ENCODE peak calls at places on chromosomes 5 and 9, in nine cellular contexts. M is heart right ventricle; S is hepatocyte; N is transverse colon; V is heart left ventricle; D is ovary; T is CD8-positive, alpha-beta T cell; Y is MM.1S; X is gastrocnemius medialis. C is an unnamed sample.
A peak's percentile ranks its signal among the peaks of the same experiment; 100 is the strongest.

GRCh38 chr5:34497031-34497808 is 158.9 kb upstream of the RAI14 start:
- DNase-seq in M (peak; percentile 76), S (no peak), N (peak; percentile 30), V (peak; percentile 86), D (peak; percentile 10), T (no peak), Y (no peak), X (peak; percentile 41), C (no peak)

GRCh38 chr5:74205745-74206570 is 434.6 kb downstream of the ENC1 start:
- DNase-seq in M (no peak), S (no peak), N (no peak), V (no peak), D (no peak), T (no peak), Y (no peak), X (no peak), C (no peak)

GRCh38 chr9:77752566-77752965 is 104.4 kb upstream of the GNA14 start:
- DNase-seq in M (no peak), S (no peak), N (no peak), V (no peak), D (no peak), T (no peak), Y (no peak), X (no peak), C (no peak)

GRCh38 chr5:152058267-152058666 is 133.6 kb upstream of the GLRA1 start:
- DNase-seq in M (peak; percentile 33), S (no peak), N (no peak), V (peak; percentile 54), D (no peak), T (no peak), Y (no peak), X (no peak), C (no peak)

GRCh38 chr9:131018621-131019020 is 9.6 kb downstream of the LAMC3 start:
- DNase-seq in M (no peak), S (no peak), N (no peak), V (no peak), D (no peak), T (no peak), Y (no peak), X (no peak), C (no peak)

GRCh38 chr5:73039082-73039481 is 81.3 kb upstream of the TMEM171 start:
- DNase-seq in M (no peak), S (no peak), N (no peak), V (no peak), D (no peak), T (no peak), Y (no peak), X (no peak), C (no peak)

GRCh38 chr9:38405841-38406240 is 13.3 kb downstream of the ALDH1B1 start:
- DNase-seq in M (no peak), S (no peak), N (no peak), V (no peak), D (no peak), T (no peak), Y (no peak), X (no peak), C (no peak)

GRCh38 chr5:171129308-171129707 is 179.7 kb upstream of the TLX3 start:
- DNase-seq in M (no peak), S (no peak), N (no peak), V (no peak), D (no peak), T (no peak), Y (no peak), X (no peak), C (no peak)

GRCh38 chr5:52997424-52997823 is 8.3 kb downstream of the ITGA2 start:
- DNase-seq in M (no peak), S (peak; percentile 30), N (no peak), V (no peak), D (no peak), T (no peak), Y (no peak), X (no peak), C (no peak)

GRCh38 chr9:134328841-134329575 is 2.8 kb downstream of the RXRA start:
- DNase-seq in M (peak; percentile 69), S (peak; percentile 73), N (peak; percentile 71), V (peak; percentile 75), D (peak; percentile 66), T (no peak), Y (no peak), X (peak; percentile 74), C (no peak)
- TF ChIP-seq CTCF in M (peak; percentile 8), S (no peak), N (no peak), V (peak; percentile 27), D (no peak), T (no peak), Y (no peak), X (no peak), C (no peak)

DNA sequence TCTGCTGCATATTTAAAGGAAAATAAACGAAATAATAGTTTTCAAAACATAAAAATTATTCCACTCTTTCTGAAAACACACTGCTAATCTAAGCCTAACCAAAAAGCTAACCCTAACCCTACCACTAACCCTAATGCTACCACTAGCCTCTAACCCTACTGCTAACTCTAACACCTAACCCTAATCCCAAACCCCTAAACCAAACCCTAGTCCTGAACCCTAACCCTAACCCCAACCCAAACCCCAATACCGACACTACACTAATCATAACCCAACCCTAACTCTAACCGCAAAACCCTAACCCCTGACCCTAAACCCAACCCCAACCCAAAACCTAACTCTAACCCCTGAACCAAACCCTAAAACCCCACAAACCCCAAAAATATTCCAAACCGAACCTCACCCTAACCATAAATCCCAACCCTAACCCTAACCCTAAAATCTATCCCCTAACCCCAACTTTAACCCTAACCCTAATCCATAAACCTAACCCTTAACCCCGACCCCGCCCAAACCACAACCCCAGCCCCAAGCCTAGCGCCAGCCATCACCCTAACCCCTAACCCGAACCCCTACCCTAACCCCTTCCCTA is 41.9 kb upstream of the PLEKHG4B start:
- DNase-seq in M (no peak), S (no peak), N (no peak), V (no peak), D (no peak), T (no peak), Y (no peak), X (no peak), C (no peak)
- H3K4me1 ChIP-seq in M (peaks cover 4% of the 10 kb centered on the region), S (no peaks in the 10 kb centered on the region), N (peaks cover 13% of the 10 kb centered on the region), V (peaks cover 9% of the 10 kb centered on the region), D (no peaks in the 10 kb centered on the region), T (no peaks in the 10 kb centered on the region), Y (peaks cover 12% of the 10 kb centered on the region), X (no peaks in the 10 kb centered on the region), C (peaks cover 19% of the 10 kb centered on the region)

GRCh38 chr5:38465045-38465444 is 91.4 kb downstream of the LIFR start:
- DNase-seq in M (no peak), S (no peak), N (no peak), V (no peak), D (no peak), T (no peak), Y (no peak), X (peak; percentile 96), C (no peak)

GRCh38 chr5:38466444-38467189 is 89.8 kb downstream of the LIFR start:
- DNase-seq in M (peak; percentile 83), S (no peak), N (peak; percentile 26), V (peak; percentile 85), D (peak; percentile 98), T (no peak), Y (no peak), X (peak; percentile 99), C (no peak)

GRCh38 chr5:38467353-38468040 is 88.9 kb downstream of the LIFR start:
- DNase-seq in M (peak; percentile 64), S (no peak), N (no peak), V (peak; percentile 56), D (peak; percentile 79), T (no peak), Y (no peak), X (peak; percentile 47), C (no peak)

GRCh38 chr5:38463634-38464521 is 92.6 kb downstream of the LIFR start:
- DNase-seq in M (no peak), S (peak; percentile 83), N (no peak), V (no peak), D (peak; percentile 43), T (no peak), Y (peak; percentile 45), X (peak; percentile 56), C (no peak)

DNA sequence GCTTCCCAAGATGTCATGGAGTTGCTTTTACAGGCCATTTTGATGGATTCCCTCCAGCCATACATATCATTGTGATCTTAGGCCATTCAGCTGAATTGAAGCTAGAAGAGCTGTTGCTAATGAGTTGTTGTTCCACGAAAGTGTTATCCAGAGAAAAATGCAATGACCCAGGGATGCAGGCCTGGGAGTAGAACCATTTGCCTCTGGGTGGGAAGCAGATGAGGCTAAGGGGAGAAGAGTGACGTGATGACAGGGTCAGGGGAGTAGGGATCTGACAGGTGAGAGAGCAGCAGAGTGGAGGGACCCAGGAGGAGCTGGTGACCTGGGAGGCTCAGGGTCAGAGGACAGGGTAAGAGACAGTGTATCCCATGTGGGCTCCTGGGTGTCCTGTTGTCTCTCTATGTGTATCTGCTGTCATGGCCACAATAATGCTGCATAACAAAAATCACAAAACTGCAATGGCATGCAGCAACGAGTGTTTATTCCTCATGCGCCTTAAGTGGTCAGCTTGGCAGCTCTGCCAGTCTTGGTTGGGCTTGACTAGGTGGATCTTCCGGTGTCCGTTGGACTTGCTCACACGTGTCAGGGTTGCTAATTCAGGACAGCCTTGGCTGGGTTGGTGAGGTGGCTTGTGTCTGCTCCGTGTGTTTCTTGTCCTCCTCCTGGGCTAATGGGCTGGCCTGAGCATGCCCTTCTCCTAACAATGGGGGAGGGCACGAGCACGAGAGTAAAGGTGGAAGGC is 90.6 kb downstream of the LIFR start:
- DNase-seq in M (no peak), S (no peak), N (no peak), V (no peak), D (no peak), T (no peak), Y (no peak), X (no peak), C (no peak)
- H3K27ac ChIP-seq in M (peak overlapping the region; percentile 47), S (no peak overlapping the region), N (peak overlapping the region; percentile 81), V (peak overlapping the region; percentile 85), D (peak overlapping the region; percentile 86), T (no peak overlapping the region), Y (no peak overlapping the region), X (peak overlapping the region; percentile 95), C (peak overlapping the region; percentile 81)

GRCh38 chr5:169808118-169808581 is 171.1 kb downstream of the DOCK2 start:
- DNase-seq in M (no peak), S (no peak), N (no peak), V (no peak), D (no peak), T (no peak), Y (no peak), X (no peak), C (no peak)
- TF ChIP-seq CTCF in M (no peak), S (no peak), N (no peak), V (no peak), D (no peak), T (no peak), Y (no peak), X (no peak), C (no peak)

DNA sequence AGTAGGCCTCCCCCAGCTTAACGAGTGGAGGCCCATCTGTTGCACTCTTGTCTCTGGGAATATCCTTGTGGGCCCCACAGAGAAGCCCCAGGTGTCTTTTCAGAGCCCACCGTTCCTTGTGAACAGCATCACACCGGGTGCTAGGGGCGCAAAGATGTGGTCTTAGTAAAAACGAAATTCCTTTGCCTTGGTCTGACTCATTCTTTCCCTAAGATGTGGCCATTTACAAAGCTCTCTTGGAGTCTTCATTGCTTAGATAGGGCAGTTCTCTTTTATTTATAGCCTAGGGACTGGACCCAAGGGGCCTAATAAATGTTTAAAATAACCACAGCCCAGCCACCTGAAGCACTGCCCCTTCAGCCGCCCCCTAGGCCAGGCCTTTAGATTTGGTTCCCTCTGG is 52.8 kb upstream of the RPL26L1 start:
- DNase-seq in M (no peak), S (no peak), N (no peak), V (no peak), D (no peak), T (no peak), Y (no peak), X (no peak), C (no peak)
- H3K4me1 ChIP-seq in M (peaks cover 31% of the 10 kb centered on the region), S (peaks cover 40% of the 10 kb centered on the region), N (peaks cover 55% of the 10 kb centered on the region), V (peaks cover 58% of the 10 kb centered on the region), D (peaks cover 26% of the 10 kb centered on the region), T (no peaks in the 10 kb centered on the region), Y (no peaks in the 10 kb centered on the region), X (peaks cover 47% of the 10 kb centered on the region), C (peaks cover 8% of the 10 kb centered on the region)

GRCh38 chr5:45274241-45274640 is 421.9 kb downstream of the HCN1 start:
- DNase-seq in M (no peak), S (peak; percentile 22), N (no peak), V (no peak), D (no peak), T (no peak), Y (no peak), X (no peak), C (no peak)
- H3K27ac ChIP-seq in M (no peak overlapping the region), S (no peak overlapping the region), N (no peak overlapping the region), V (no peak overlapping the region), D (no peak overlapping the region), T (no peak overlapping the region), Y (no peak overlapping the region), X (no peak overlapping the region), C (no peak overlapping the region)